ENCODE peak calls at places on chromosomes 6 and 20, in six cellular contexts. D, N, V, J, R and E are unnamed samples.

GRCh38 chr6:163226181-163226835 is 188.2 kb upstream of the QKI start:
- DNase-seq in R (no peak), V (no peak), J (no peak), N (no peak), D (peak; percentile 53), E (no peak)

GRCh38 chr6:44084231-44085014 is 42.8 kb downstream of the MRPL14 start:
- DNase-seq in N (peak; percentile 96), R (no peak), D (no peak), J (no peak), V (no peak), E (no peak)

GRCh38 chr20:45545754-45546453 is 1.3 kb downstream of the EPPIN start:
- DNase-seq in R (no peak), D (peak; percentile 55), V (no peak), J (no peak), N (no peak), E (no peak)

GRCh38 chr6:63923139-63923739 is 287.6 kb downstream of the PHF3 start:
- DNase-seq in N (no peak), V (peak; percentile 36), R (no peak), J (no peak), D (no peak), E (no peak)

GRCh38 chr6:157648561-157648960 is 174.5 kb upstream of the SNX9 start:
- DNase-seq in R (no peak), V (no peak), N (no peak), J (no peak), D (no peak), E (no peak)

GRCh38 chr6:72525821-72526550 is 95.9 kb upstream of the KCNQ5 start:
- DNase-seq in R (no peak), V (no peak), D (no peak), J (no peak), N (no peak), E (no peak)

GRCh38 chr6:56713285-56713684 is 70.6 kb upstream of the DST start:
- DNase-seq in D (no peak), R (no peak), J (no peak), N (peak; percentile 84), V (no peak), E (no peak)

GRCh38 chr20:10369723-10370090 is 64.3 kb downstream of the MKKS start:
- DNase-seq in J (peak; percentile 24), V (no peak), R (no peak), N (no peak), D (no peak), E (no peak)

GRCh38 chr20:7031222-7031621 is 263.7 kb downstream of the BMP2 start:
- DNase-seq in J (no peak), V (no peak), D (no peak), N (no peak), R (no peak), E (no peak)

GRCh38 chr6:163302747-163303146 is 111.8 kb upstream of the QKI start:
- DNase-seq in D (no peak), J (no peak), N (no peak), V (no peak), R (no peak), E (no peak)

GRCh38 chr6:7939186-7939863 is 28.7 kb upstream of the TXNDC5 start:
- DNase-seq in R (no peak), D (no peak), V (peak; percentile 35), J (no peak), N (no peak), E (no peak)

GRCh38 chr6:130886965-130887364 is 59.8 kb downstream of the SMLR1 start:
- DNase-seq in V (no peak), D (no peak), R (no peak), N (no peak), J (no peak), E (no peak)

GRCh38 chr20:48759631-48760245 is 68.1 kb downstream of the PREX1 start:
- DNase-seq in V (no peak), R (no peak), J (no peak), D (no peak), N (no peak), E (no peak)

GRCh38 chr6:13427838-13428527 is 59.4 kb downstream of the GFOD1 start:
- DNase-seq in N (no peak), D (no peak), J (no peak), V (peak; percentile 68), R (peak; percentile 28), E (no peak)

GRCh38 chr20:56513096-56513806 is 11.3 kb upstream of the FAM209A start:
- DNase-seq in V (no peak), N (no peak), R (no peak), D (no peak), J (no peak), E (no peak)

GRCh38 chr6:12801141-12801540 is 84.6 kb downstream of the PHACTR1 start:
- DNase-seq in J (no peak), R (no peak), N (no peak), V (no peak), D (no peak), E (no peak)

GRCh38 chr20:25081730-25082497 is at the start of gene VSX1:
- DNase-seq in N (no peak), R (no peak), J (no peak), D (no peak), V (no peak), E (peak; percentile 81)

GRCh38 chr6:64085126-64085525 is 449.5 kb downstream of the PHF3 start:
- DNase-seq in N (no peak), V (no peak), R (no peak), D (no peak), J (peak; percentile 28), E (no peak)

GRCh38 chr6:54335871-54336270 is 27.6 kb downstream of the TINAG start:
- DNase-seq in J (no peak), N (no peak), R (no peak), D (no peak), V (no peak), E (no peak)

GRCh38 chr20:38357653-38358207 is 11.4 kb downstream of the LBP start:
- DNase-seq in D (no peak), R (no peak), V (no peak), N (no peak), J (no peak), E (no peak)

GRCh38 chr20:45088247-45088646 is 12.7 kb downstream of the KCNS1 start:
- DNase-seq in N (no peak), D (no peak), V (no peak), J (no peak), R (no peak), E (no peak)

DNA sequence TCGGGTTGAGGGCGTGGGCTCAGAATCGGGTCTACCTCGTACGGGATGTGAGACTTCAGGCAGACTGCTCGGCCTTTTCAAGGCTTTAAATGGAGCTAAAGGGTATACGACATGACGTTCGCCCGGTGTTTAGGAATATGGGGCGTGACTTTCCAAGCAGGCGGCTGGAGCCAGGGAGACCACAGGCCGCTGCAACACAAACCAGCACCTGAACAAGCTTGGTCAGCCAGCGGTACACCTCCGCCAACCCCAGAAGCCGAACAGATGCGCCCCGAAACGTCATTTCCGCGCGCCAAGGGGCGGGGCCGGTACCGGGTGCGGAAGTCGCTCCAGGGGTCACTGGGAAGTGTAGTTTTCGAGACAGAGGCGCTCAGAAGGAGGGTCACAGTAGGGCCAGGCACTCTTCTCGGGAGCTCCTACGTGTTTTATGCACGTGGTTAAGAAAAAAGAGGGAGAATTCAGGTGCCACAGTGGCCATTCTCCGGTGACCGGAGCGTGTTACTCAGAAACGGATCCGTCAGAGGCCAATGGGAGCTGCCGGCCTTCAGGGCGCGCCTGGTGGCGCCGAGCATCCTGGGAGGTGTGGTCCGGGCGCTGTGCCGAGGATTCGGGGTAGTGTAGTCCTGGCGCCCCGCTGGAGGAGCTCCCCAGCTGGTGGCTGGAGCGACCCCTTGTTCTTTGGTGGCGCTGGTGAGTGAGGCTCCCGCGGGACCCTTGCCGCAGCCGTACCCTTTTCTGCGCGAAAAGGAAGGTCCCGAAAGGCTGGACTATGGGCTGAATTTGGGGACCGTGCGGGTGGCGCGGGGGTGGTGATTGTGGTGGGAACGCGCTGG is at the start of gene ZNF133:
- DNase-seq in J (peak; percentile 98), V (peak; percentile 89), R (peak; percentile 90), N (peak; percentile 95), D (peak; percentile 99), E (peak; percentile 97)
- TF ChIP-seq CTCF in J (no peak), V (peak; percentile 14), R (no peak), N (no peak), D (no peak), E (no peak)

DNA sequence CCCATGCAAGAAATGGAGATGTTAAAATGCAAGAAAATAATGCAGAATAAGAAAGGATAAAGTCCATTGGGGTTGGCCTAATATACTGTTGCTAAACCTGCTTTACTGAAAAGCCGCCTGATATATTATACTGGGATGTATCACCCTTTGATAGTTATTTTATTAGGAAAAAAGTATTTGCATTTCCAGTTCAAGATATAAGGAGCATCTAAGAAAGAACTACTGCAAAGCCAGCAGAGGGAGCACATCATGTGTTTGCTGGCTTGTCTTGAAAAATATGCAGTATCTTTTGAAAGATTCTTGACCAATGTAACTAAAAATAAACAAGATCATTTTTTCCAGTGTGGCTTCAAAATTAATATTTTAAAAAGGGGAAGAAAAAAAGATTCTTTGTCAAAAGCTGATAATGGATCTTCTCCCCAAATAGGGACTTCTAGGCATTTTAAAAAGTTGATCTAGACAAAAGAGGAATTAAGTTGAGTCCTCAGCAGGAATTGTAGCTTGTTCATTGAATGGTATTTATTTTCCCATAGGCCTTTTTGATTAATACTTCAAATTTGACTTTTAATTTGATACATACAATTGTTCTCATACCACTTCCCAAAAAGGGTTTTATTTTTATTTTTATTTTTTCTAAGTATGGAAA is 214.9 kb downstream of the ZFAND3 start:
- DNase-seq in J (no peak), V (no peak), D (no peak), R (no peak), N (no peak), E (no peak)
- TF ChIP-seq CTCF in J (peak; percentile 40), V (peak; percentile 57), D (peak; percentile 48), R (peak; percentile 31), N (no peak), E (peak; percentile 71)

GRCh38 chr6:150672792-150673191 is 73.1 kb downstream of the PLEKHG1 start:
- DNase-seq in R (no peak), J (no peak), N (no peak), D (no peak), V (no peak), E (no peak)

GRCh38 chr6:150668882-150669476 is 69.3 kb downstream of the PLEKHG1 start:
- DNase-seq in N (no peak), R (no peak), J (no peak), D (no peak), V (no peak), E (no peak)

GRCh38 chr6:150667977-150668716 is 68.5 kb downstream of the PLEKHG1 start:
- DNase-seq in J (peak; percentile 92), N (peak; percentile 78), R (no peak), D (no peak), V (no peak), E (no peak)

GRCh38 chr6:150673720-150674361 is 74.2 kb downstream of the PLEKHG1 start:
- DNase-seq in D (no peak), R (no peak), N (no peak), V (no peak), J (peak; percentile 49), E (no peak)

GRCh38 chr6:150670311-150670710 is 70.6 kb downstream of the PLEKHG1 start:
- DNase-seq in R (no peak), D (no peak), J (no peak), N (no peak), V (no peak), E (no peak)
- TF ChIP-seq CTCF in R (no peak), D (no peak), J (no peak), N (no peak), V (peak; percentile 6), E (no peak)

GRCh38 chr6:6479706-6480250 is 108.7 kb upstream of the LY86 start:
- DNase-seq in D (peak; percentile 42), J (no peak), V (no peak), N (no peak), R (no peak), E (no peak)
- TF ChIP-seq CTCF in D (no peak), J (no peak), V (no peak), N (no peak), R (no peak), E (no peak)